ENCODE peak calls at places on chromosomes 16 and 17, in four cellular contexts. G is HCT116, C is K562, M is HepG2. W is an unnamed sample.

GRCh38 chr17:21041753-21042433 is 918 bp downstream of the USP22 start:
- DNase-seq in G (peak; percentile 48), C (peak; percentile 71), M (peak; percentile 71), W (no peak)

GRCh38 chr17:43645765-43646481 is 15.8 kb downstream of the MEOX1 start:
- DNase-seq in G (no peak), C (no peak), M (no peak), W (no peak)

GRCh38 chr16:55346475-55346874 is 22.5 kb downstream of the IRX6 start:
- DNase-seq in G (no peak), C (no peak), M (no peak), W (no peak)

GRCh38 chr17:44795928-44796327 is 34.2 kb downstream of the GJC1 start:
- DNase-seq in G (no peak), C (no peak), M (no peak), W (no peak)

GRCh38 chr17:82013341-82013740 is 9.3 kb downstream of the CENPX start:
- DNase-seq in G (no peak), C (no peak), M (no peak), W (no peak)

GRCh38 chr17:1541367-1541904 is 21.2 kb downstream of the PITPNA start:
- DNase-seq in G (no peak), C (no peak), M (no peak), W (no peak)

GRCh38 chr17:38703742-38704644 is 1.1 kb upstream of the MLLT6 start:
- DNase-seq in G (peak; percentile 81), C (peak; percentile 86), M (peak; percentile 100), W (no peak)

GRCh38 chr17:38693700-38694329 is 11.3 kb upstream of the MLLT6 start:
- DNase-seq in G (no peak), C (no peak), M (peak; percentile 48), W (no peak)

DNA sequence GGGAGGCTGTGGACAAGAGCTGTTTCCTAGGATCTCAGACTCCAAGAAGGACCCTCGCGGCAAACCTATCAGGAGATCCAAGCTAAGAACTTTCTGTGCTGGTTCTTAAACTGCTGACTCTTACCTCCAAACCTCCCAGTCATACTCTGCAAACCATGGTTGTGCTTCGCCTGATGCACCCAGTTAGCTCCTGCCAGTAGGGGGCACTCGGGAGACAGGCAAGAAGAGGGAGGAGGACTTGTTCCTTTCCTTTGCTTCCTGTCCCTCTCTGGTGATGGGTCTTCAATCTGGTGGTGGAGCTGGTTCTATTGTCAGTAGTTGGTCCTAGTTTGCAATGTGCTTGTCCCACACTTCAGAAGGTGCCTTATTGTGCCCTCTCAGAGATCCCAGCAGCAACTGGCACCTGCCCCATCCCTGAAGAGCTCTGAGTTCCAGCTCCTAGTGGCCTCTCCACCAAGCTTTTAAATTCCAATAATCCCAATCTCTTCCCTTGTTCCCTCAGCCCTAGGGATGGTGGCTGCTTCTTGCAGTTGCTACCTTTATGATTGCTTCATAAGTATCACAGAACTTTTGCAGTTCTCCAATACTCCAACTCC is 113.5 kb upstream of the RPL38 start:
- DNase-seq in G (peak; percentile 66), C (peak; percentile 71), M (peak; percentile 68), W (peak; percentile 35)
- TF ChIP-seq CTCF in G (peak; percentile 66), C (peak; percentile 83), M (peak; percentile 85), W (peak; percentile 89)

DNA sequence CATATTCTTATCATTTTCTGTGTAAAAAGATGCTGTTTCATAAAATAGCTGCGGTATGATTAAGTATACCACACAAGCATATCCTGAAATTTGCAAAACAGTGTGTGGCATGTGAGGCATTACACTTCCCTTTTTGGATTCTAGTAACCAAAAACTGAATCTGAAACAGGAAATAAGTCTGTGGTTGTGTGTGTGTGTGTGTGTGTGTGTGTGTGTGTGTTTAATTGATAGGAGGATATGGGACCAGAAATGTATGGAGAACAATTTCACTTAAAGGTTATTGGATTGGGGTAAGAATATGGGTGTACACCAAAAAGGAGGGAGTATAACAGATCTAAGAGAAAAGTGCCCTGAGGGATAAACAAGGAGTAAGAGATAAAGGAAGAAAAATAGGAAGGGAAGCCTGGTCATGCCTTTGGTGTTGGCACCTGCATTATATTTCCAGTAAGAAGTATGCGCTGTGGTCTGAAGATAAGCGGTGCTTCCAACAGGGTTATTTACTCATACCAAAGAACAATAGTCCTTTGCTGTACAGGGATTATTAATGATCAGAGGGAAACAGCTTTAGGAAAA is 4.0 kb downstream of the LYRM1 start:
- DNase-seq in G (peak; percentile 85), C (no peak), M (peak; percentile 40), W (no peak)
- H3K4me3 ChIP-seq in G (no peak overlapping the region), C (no peak overlapping the region), M (no peak overlapping the region), W (no peak overlapping the region)

DNA sequence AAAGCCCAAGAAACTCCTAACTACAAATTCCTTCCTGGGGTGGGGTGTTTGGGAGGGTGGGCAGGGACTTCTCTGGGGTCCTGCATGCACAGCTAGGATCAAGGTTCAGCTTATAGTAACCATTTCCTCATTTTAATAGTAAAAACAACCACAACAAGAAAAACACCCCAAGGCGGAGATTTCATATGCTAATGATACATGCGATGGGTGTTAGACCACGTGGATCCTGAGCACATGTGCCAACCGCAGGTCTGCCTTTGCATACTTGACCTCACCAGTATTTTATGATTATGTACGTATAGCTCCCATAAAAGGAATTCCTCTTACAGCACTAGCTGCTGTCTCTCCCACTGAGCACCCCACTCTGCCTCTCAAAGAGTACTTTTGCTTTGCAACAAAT is 1.9 kb downstream of the KRTAP4-11 start:
- DNase-seq in G (no peak), C (no peak), M (no peak), W (no peak)
- TF ChIP-seq TCF7L2 in G (no peak), C (no peak), M (no peak), W (no peak)

DNA sequence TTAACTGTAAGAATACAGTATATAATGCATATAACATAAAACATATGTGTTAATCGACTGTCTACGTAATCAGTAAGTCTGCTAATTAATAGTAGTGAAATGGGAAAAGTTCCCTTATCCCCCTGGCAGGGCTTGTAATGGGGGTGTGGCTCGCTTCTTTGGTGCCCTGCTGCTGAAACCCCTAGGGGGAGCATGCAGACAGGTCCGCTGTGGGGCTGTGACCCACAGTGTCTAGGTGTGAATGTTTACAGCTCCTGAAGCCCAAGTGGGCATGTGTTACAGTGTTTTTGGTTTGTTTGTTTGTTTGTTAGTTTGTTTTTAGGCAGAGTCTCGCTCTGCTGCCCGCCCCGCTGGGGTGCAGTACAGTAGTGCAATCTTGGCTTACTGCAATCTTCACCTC is 495.7 kb downstream of the SHISA9 start:
- DNase-seq in G (no peak), C (no peak), M (no peak), W (no peak)
- TF ChIP-seq CTCF in G (no peak), C (peak; percentile 30), M (peak; percentile 26), W (no peak)

GRCh38 chr17:34413443-34414076 is 50.5 kb upstream of the CCL1 start:
- DNase-seq in G (no peak), C (peak; percentile 31), M (no peak), W (no peak)
- H3K4me3 ChIP-seq in G (no peak overlapping the region), C (no peak overlapping the region), M (no peak overlapping the region), W (no peak overlapping the region)

DNA sequence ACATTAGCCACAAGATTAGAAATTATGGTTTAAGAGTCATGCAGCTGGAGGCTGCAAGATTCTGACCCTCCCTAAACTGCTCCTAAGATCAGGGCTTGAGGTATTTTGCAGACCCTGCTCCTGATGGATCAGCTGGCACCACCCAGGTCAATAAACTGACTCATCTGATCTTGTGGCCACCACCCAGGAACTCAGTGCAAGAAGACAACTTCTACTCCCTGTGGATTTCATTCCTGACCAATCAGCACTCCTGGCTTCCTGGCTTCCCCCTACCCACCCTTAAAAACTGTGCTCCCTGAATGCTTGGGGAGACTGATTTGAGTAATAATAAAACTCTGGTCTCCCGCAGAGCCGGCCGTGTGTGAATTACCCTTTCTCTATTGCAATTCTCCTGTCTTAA is 25.0 kb upstream of the MILR1 start:
- DNase-seq in G (no peak), C (no peak), M (no peak), W (no peak)
- TF ChIP-seq TCF7L2 in G (no peak), C (no peak), M (no peak), W (no peak)

GRCh38 chr17:46917516-46917915 is 5.4 kb upstream of the GOSR2 start:
- DNase-seq in G (no peak), C (no peak), M (no peak), W (no peak)
- TF ChIP-seq CTCF in G (no peak), C (no peak), M (no peak), W (no peak)